ENCODE peak calls at places on chromosomes 13 and 19, in nine cellular contexts. Q is GM10248, F is ovary, O is activated B cell treated with CpG ODN at 0.5 μM for 24 hours, Y is aorta, I is kidney epithelial cell, P is EL, B is retinal pigment epithelial cell, K is cerebellar cortex. L is an unnamed sample.

GRCh38 chr13:66803759-66804456 is 426.2 kb downstream of the PCDH9 start:
- DNase-seq in O (no peak), Y (no peak), I (no peak), P (no peak), K (peak; percentile 32), B (no peak), Q (no peak), F (no peak), L (no peak)

GRCh38 chr19:17687141-17687856 is 855 bp downstream of the UNC13A start:
- DNase-seq in Y (no peak), P (no peak), I (no peak), K (peak; percentile 59), Q (no peak), O (no peak), B (no peak), F (no peak), L (no peak)

GRCh38 chr19:483332-484072 is 12.8 kb upstream of the MADCAM1 start:
- DNase-seq in B (no peak), O (no peak), I (no peak), F (no peak), Y (no peak), K (no peak), Q (no peak), P (no peak), L (no peak)

GRCh38 chr19:19997656-19998268 is 41.5 kb downstream of the ZNF682 start:
- DNase-seq in Y (no peak), I (no peak), B (no peak), K (no peak), F (no peak), O (peak; percentile 29), Q (no peak), P (no peak), L (no peak)

GRCh38 chr19:53707278-53707677 is 75.5 kb downstream of the DPRX start:
- DNase-seq in I (no peak), P (no peak), O (no peak), F (no peak), Q (no peak), Y (no peak), K (no peak), B (no peak), L (no peak)

GRCh38 chr19:6318772-6319171 is 14.6 kb downstream of the ACER1 start:
- DNase-seq in O (no peak), Q (no peak), P (peak; percentile 26), K (no peak), Y (no peak), F (no peak), B (no peak), I (no peak), L (peak; percentile 32)

GRCh38 chr13:44810067-44810840 is 179.0 kb downstream of the NUFIP1 start:
- DNase-seq in K (peak; percentile 14), F (peak; percentile 66), O (no peak), B (no peak), Q (no peak), P (no peak), Y (peak; percentile 57), I (no peak), L (no peak)

GRCh38 chr19:46787331-46788100 is 878 bp downstream of the SLC1A5 start:
- DNase-seq in F (peak; percentile 73), K (peak; percentile 52), Y (peak; percentile 72), I (no peak), Q (no peak), O (peak; percentile 54), P (peak; percentile 78), B (no peak), L (peak; percentile 73)

GRCh38 chr19:9838324-9838723 is 3.2 kb downstream of the PIN1 start:
- DNase-seq in P (no peak), O (no peak), Q (no peak), K (no peak), I (no peak), Y (no peak), F (no peak), B (no peak), L (no peak)

GRCh38 chr13:107209811-107210210 is 641.9 kb upstream of the ARGLU1 start:
- DNase-seq in Q (no peak), K (no peak), Y (no peak), O (no peak), I (no peak), P (no peak), F (no peak), B (no peak), L (no peak)

GRCh38 chr13:44068169-44068568 is 188.5 kb downstream of the LACC1 start:
- DNase-seq in P (peak; percentile 61), O (no peak), Y (no peak), F (no peak), B (peak; percentile 43), I (no peak), Q (no peak), K (no peak), L (peak; percentile 29)

GRCh38 chr19:47107201-47107952 is 6.2 kb downstream of the ZC3H4 start:
- DNase-seq in Q (no peak), F (no peak), K (peak; percentile 44), I (no peak), B (no peak), P (peak; percentile 36), Y (no peak), O (no peak), L (peak; percentile 69)

GRCh38 chr13:97911311-97912138 is 42.0 kb upstream of the IPO5 start:
- DNase-seq in I (no peak), B (no peak), K (peak; percentile 10), F (no peak), Q (peak; percentile 26), O (no peak), Y (no peak), P (peak; percentile 31), L (peak; percentile 34)

GRCh38 chr13:101390461-101390860 is 25.8 kb downstream of the NALCN start:
- DNase-seq in B (no peak), I (peak; percentile 5), Q (no peak), P (peak; percentile 34), F (no peak), Y (no peak), O (no peak), K (no peak), L (peak; percentile 65)

GRCh38 chr13:107534548-107534947 is 680.8 kb downstream of the LIG4 start:
- DNase-seq in O (no peak), F (no peak), I (no peak), B (no peak), Y (no peak), P (no peak), Q (no peak), K (no peak), L (no peak)

GRCh38 chr19:8367327-8368001 is 3.5 kb downstream of the ANGPTL4 start:
- DNase-seq in O (no peak), P (peak; percentile 97), F (peak; percentile 89), I (peak; percentile 91), K (peak; percentile 34), Y (peak; percentile 89), B (peak; percentile 80), Q (peak; percentile 17), L (peak; percentile 99)

GRCh38 chr19:39397360-39398296 is 6.5 kb downstream of the MED29 start:
- DNase-seq in O (peak; percentile 91), P (peak; percentile 82), Q (peak; percentile 90), B (no peak), I (no peak), F (peak; percentile 90), K (peak; percentile 79), Y (peak; percentile 94), L (peak; percentile 77)

GRCh38 chr13:99636728-99637353 is 135.6 kb downstream of the TM9SF2 start:
- DNase-seq in B (no peak), F (no peak), P (no peak), O (no peak), Q (no peak), Y (no peak), K (no peak), I (no peak), L (no peak)

GRCh38 chr13:70108276-70108845 is at the start of gene KLHL1:
- DNase-seq in K (no peak), Y (no peak), Q (no peak), I (no peak), P (no peak), B (no peak), F (no peak), O (no peak), L (no peak)

GRCh38 chr19:52961981-52962380 is 700 bp downstream of the ZNF816 start:
- DNase-seq in P (no peak), B (no peak), K (peak; percentile 36), Y (no peak), F (no peak), O (no peak), Q (no peak), I (no peak), L (no peak)

GRCh38 chr13:31200636-31200970 is 828 bp downstream of the B3GLCT start:
- DNase-seq in B (no peak), I (no peak), K (no peak), Y (peak; percentile 69), F (peak; percentile 45), Q (peak; percentile 43), O (no peak), P (peak; percentile 47), L (peak; percentile 40)

GRCh38 chr19:2578391-2578826 is 102.5 kb downstream of the GADD45B start:
- DNase-seq in P (peak; percentile 76), K (peak; percentile 57), Q (no peak), O (no peak), Y (peak; percentile 71), B (peak; percentile 73), I (peak; percentile 18), F (peak; percentile 35), L (peak; percentile 67)

GRCh38 chr19:47111081-47111589 is 2.4 kb downstream of the ZC3H4 start:
- DNase-seq in P (no peak), Q (no peak), K (peak; percentile 35), Y (no peak), B (no peak), I (no peak), O (peak; percentile 41), F (no peak), L (no peak)

GRCh38 chr19:13238891-13239534 is 88.8 kb downstream of the IER2 start:
- DNase-seq in O (no peak), I (no peak), P (no peak), K (no peak), Q (no peak), F (no peak), Y (no peak), B (no peak), L (no peak)

GRCh38 chr13:21318891-21319532 is 140.1 kb downstream of the ZDHHC20 start:
- DNase-seq in I (no peak), B (no peak), P (no peak), F (no peak), Y (no peak), Q (no peak), K (no peak), O (no peak), L (no peak)